ENCODE peak calls at places on chromosome 22, in eight cellular contexts. V, L, U, K, D, N, I and Z are unnamed samples.

GRCh38 chr22:36926721-36927435 is 13.4 kb downstream of the CSF2RB start:
- DNase-seq in V (no peak), L (no peak), U (no peak), K (no peak), D (no peak), N (no peak), I (no peak), Z (no peak)

GRCh38 chr22:27752141-27752540 is 49.4 kb downstream of the MN1 start:
- DNase-seq in V (no peak), L (no peak), U (peak; percentile 4), K (no peak), D (no peak), N (no peak), I (no peak), Z (no peak)

GRCh38 chr22:24118689-24119384 is 62.5 kb upstream of the SUSD2 start:
- DNase-seq in V (no peak), L (no peak), U (peak; percentile 42), K (no peak), D (peak; percentile 50), N (no peak), I (no peak), Z (peak; percentile 54)

GRCh38 chr22:47547881-47548630 is 785.6 kb downstream of the TBC1D22A start:
- DNase-seq in V (no peak), L (no peak), U (no peak), K (no peak), D (no peak), N (no peak), I (no peak), Z (no peak)

GRCh38 chr22:32317524-32317923 is 40.1 kb upstream of the RFPL3 start:
- DNase-seq in V (no peak), L (no peak), U (no peak), K (no peak), D (no peak), N (no peak), I (no peak), Z (no peak)

GRCh38 chr22:27463121-27463520 is 338.4 kb downstream of the MN1 start:
- DNase-seq in V (no peak), L (no peak), U (no peak), K (no peak), D (no peak), N (no peak), I (no peak), Z (no peak)

GRCh38 chr22:47061226-47061625 is 298.8 kb downstream of the TBC1D22A start:
- DNase-seq in V (peak; percentile 26), L (no peak), U (no peak), K (no peak), D (no peak), N (no peak), I (peak; percentile 32), Z (no peak)

GRCh38 chr22:26709617-26710390 is 52.4 kb downstream of the MIAT start:
- DNase-seq in V (no peak), L (no peak), U (no peak), K (no peak), D (no peak), N (no peak), I (no peak), Z (no peak)

GRCh38 chr22:37804886-37805857 is 2.6 kb upstream of the GCAT start:
- DNase-seq in V (peak; percentile 95), L (peak; percentile 89), U (peak; percentile 92), K (no peak), D (peak; percentile 93), N (peak; percentile 90), I (peak; percentile 66), Z (peak; percentile 89)

GRCh38 chr22:49197986-49198704 is 629.5 kb downstream of the BRD1 start:
- DNase-seq in V (peak; percentile 44), L (no peak), U (no peak), K (no peak), D (no peak), N (no peak), I (no peak), Z (no peak)

GRCh38 chr22:36417281-36417686 is 29.5 kb upstream of the MYH9 start:
- DNase-seq in V (peak; percentile 76), L (no peak), U (peak; percentile 69), K (no peak), D (no peak), N (peak; percentile 67), I (no peak), Z (peak; percentile 66)

GRCh38 chr22:19957445-19957844 is 15.8 kb upstream of the TXNRD2 start:
- DNase-seq in V (no peak), L (no peak), U (peak; percentile 44), K (no peak), D (no peak), N (no peak), I (no peak), Z (peak; percentile 54)

GRCh38 chr22:38203855-38204497 is 2.2 kb downstream of the MAFF start:
- DNase-seq in V (no peak), L (no peak), U (no peak), K (no peak), D (no peak), N (no peak), I (no peak), Z (no peak)

GRCh38 chr22:22463855-22464540 is 44.5 kb downstream of the ZNF280B start:
- DNase-seq in V (no peak), L (no peak), U (no peak), K (peak; percentile 80), D (peak; percentile 51), N (no peak), I (peak; percentile 61), Z (no peak)

GRCh38 chr22:48244388-48245118 is 1482.1 kb downstream of the TBC1D22A start:
- DNase-seq in V (peak; percentile 57), L (no peak), U (no peak), K (no peak), D (no peak), N (no peak), I (no peak), Z (no peak)

GRCh38 chr22:44129614-44129976 is 51.1 kb upstream of the PARVG start:
- DNase-seq in V (peak; percentile 6), L (no peak), U (no peak), K (no peak), D (no peak), N (no peak), I (no peak), Z (no peak)

GRCh38 chr22:26921726-26922125 is 264.3 kb downstream of the MIAT start:
- DNase-seq in V (no peak), L (no peak), U (no peak), K (no peak), D (no peak), N (no peak), I (no peak), Z (no peak)

GRCh38 chr22:35477911-35478582 is 62.6 kb upstream of the RASD2 start:
- DNase-seq in V (no peak), L (peak; percentile 79), U (no peak), K (peak; percentile 82), D (peak; percentile 76), N (no peak), I (no peak), Z (no peak)

GRCh38 chr22:37184816-37185541 is 3.1 kb downstream of the C1QTNF6 start:
- DNase-seq in V (peak; percentile 53), L (no peak), U (peak; percentile 28), K (no peak), D (no peak), N (no peak), I (peak; percentile 42), Z (no peak)

GRCh38 chr22:37259540-37260029 is 15.5 kb upstream of the RAC2 start:
- DNase-seq in V (peak; percentile 52), L (no peak), U (peak; percentile 46), K (peak; percentile 65), D (no peak), N (no peak), I (no peak), Z (no peak)

GRCh38 chr22:50267591-50268390 is 2.4 kb downstream of the MAPK11 start:
- DNase-seq in V (peak; percentile 86), L (peak; percentile 71), U (peak; percentile 76), K (no peak), D (peak; percentile 61), N (peak; percentile 64), I (no peak), Z (no peak)

GRCh38 chr22:50264946-50265669 is 3.6 kb upstream of the MAPK12 start:
- DNase-seq in V (no peak), L (no peak), U (no peak), K (no peak), D (no peak), N (no peak), I (no peak), Z (no peak)

GRCh38 chr22:50269573-50270301 is 443 bp downstream of the MAPK11 start:
- DNase-seq in V (no peak), L (peak; percentile 57), U (no peak), K (peak; percentile 77), D (peak; percentile 62), N (no peak), I (peak; percentile 58), Z (no peak)

GRCh38 chr22:50268655-50269113 is 1.5 kb downstream of the MAPK11 start:
- DNase-seq in V (peak; percentile 80), L (peak; percentile 52), U (no peak), K (no peak), D (no peak), N (no peak), I (no peak), Z (no peak)

GRCh38 chr22:50266994-50267393 is 3.2 kb downstream of the MAPK11 start:
- DNase-seq in V (no peak), L (no peak), U (no peak), K (no peak), D (no peak), N (no peak), I (no peak), Z (no peak)
- H3K4me3 ChIP-seq in V (peak overlapping the region; percentile 33), L (no peak overlapping the region), U (peak overlapping the region; percentile 45), K (no peak overlapping the region), D (peak overlapping the region; percentile 28), N (no peak overlapping the region), I (no peak overlapping the region), Z (no peak overlapping the region)

DNA sequence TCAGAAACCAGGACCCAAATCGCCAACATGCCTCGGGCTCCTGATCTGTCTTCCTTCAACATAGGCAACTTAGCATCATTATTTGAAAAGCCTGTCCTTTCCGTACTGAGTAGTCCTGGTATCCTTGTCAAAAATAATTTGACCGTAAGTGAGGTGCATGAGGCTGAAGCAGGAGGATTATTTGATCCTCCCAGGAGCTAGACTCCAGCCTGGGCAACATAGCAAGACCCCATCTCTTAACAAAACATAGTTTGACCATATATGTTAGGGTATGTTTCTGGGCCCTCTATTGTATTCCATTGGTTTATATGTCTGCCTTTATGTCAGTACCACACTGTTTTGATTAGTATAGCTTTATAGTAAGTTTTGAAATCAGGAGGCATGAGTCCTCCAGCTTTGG is 112.5 kb downstream of the MICAL3 start:
- DNase-seq in V (no peak), L (no peak), U (no peak), K (no peak), D (no peak), N (no peak), I (no peak), Z (no peak)
- H3K4me1 ChIP-seq in V (peaks cover 28% of the 10 kb centered on the region), L (no peaks in the 10 kb centered on the region), U (peaks cover 23% of the 10 kb centered on the region), K (no peaks in the 10 kb centered on the region), D (peaks cover 93% of the 10 kb centered on the region), N (peaks cover 15% of the 10 kb centered on the region), I (no peaks in the 10 kb centered on the region), Z (peaks cover 11% of the 10 kb centered on the region)

GRCh38 chr22:30013201-30013600 is 67.1 kb upstream of the HORMAD2 start:
- DNase-seq in V (no peak), L (no peak), U (no peak), K (no peak), D (no peak), N (no peak), I (no peak), Z (no peak)
- H3K36me3 ChIP-seq in V (peaks cover 95% of the 10 kb centered on the region), L (no peaks in the 10 kb centered on the region), U (peaks cover 98% of the 10 kb centered on the region), K (peaks cover 30% of the 10 kb centered on the region), D (peaks cover 73% of the 10 kb centered on the region), N (peaks cover 5% of the 10 kb centered on the region), I (peaks cover 75% of the 10 kb centered on the region), Z (peaks cover 98% of the 10 kb centered on the region)

GRCh38 chr22:39238124-39238466 is 6.7 kb downstream of the PDGFB start:
- DNase-seq in V (no peak), L (no peak), U (no peak), K (no peak), D (no peak), N (no peak), I (no peak), Z (no peak)
- H3K4me3 ChIP-seq in V (no peak overlapping the region), L (no peak overlapping the region), U (no peak overlapping the region), K (no peak overlapping the region), D (no peak overlapping the region), N (no peak overlapping the region), I (no peak overlapping the region), Z (no peak overlapping the region)